ENCODE peak calls at places on chromosomes 3 and 15, in five cellular contexts. U, M, O, Q and V are unnamed samples.

GRCh38 chr15:31367021-31367729 is 40.5 kb downstream of the KLF13 start:
- DNase-seq in U (no peak), O (peak; percentile 73), Q (no peak), M (no peak), V (no peak)

GRCh38 chr3:45679805-45680204 is 9.4 kb upstream of the SACM1L start:
- DNase-seq in O (no peak), U (no peak), M (no peak), Q (no peak), V (no peak)

GRCh38 chr15:55515991-55516776 is 8.2 kb upstream of the DNAAF4 start:
- DNase-seq in O (no peak), M (no peak), U (no peak), Q (no peak), V (no peak)

GRCh38 chr15:78915341-78916087 is 29.3 kb downstream of the CTSH start:
- DNase-seq in U (no peak), Q (no peak), M (peak; percentile 82), O (peak; percentile 83), V (peak; percentile 75)

GRCh38 chr3:118808743-118809142 is 225.9 kb downstream of the IGSF11 start:
- DNase-seq in O (no peak), U (no peak), M (no peak), Q (no peak), V (no peak)

GRCh38 chr15:74855857-74856256 is 12.9 kb upstream of the ULK3 start:
- DNase-seq in U (no peak), Q (no peak), O (no peak), M (no peak), V (no peak)

GRCh38 chr15:28969511-28970085 is 83.8 kb downstream of the APBA2 start:
- DNase-seq in O (no peak), U (no peak), M (no peak), Q (no peak), V (no peak)

GRCh38 chr15:96341465-96342142 is 11.1 kb downstream of the NR2F2 start:
- DNase-seq in M (no peak), Q (no peak), O (peak; percentile 66), U (no peak), V (no peak)

GRCh38 chr3:127817331-127817821 is 4.9 kb downstream of the MGLL start:
- DNase-seq in O (no peak), M (no peak), Q (peak; percentile 85), U (peak; percentile 84), V (no peak)

DNA sequence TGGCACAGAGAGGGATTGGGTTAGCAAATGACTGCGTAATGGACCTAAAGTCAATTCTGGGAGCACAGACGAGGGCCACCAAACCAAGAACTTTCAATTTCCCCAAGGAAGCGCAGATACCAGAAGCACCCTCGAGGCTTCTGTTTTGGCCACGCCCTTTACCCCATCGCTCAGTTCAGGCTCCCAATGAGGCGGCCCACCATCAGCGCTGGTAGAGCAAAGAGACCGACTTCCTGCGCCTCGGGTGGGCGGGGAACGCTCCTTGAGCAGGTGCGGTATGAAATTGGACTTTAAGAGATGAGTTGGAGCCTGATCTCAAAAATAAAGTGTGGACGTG is 603 bp upstream of the SPSB4 start:
- DNase-seq in M (no peak), Q (peak; percentile 6), O (no peak), U (no peak), V (peak; percentile 27)
- H3K4me3 ChIP-seq in M (no peak overlapping the region), Q (peak overlapping the region; percentile 45), O (peak overlapping the region; percentile 49), U (no peak overlapping the region), V (peak overlapping the region; percentile 72)

DNA sequence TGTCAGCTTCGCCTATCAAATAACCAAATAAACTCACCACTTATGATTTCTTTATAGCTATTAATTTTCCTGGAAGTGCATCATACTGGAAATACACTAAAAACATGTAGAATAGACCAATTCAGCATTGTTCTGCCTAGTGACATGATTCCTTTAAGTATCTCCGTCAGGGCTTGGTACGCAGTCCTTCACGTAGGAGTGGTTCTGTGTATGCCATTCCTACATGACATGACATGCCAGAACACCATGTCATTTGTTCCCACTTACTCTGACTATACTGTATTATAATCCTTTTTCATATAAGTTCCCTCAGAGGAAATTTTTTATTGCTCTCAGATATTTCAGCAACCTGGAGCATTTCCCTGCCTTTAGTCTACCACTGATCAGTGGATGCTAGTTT is 230.7 kb upstream of the EPHA3 start:
- DNase-seq in Q (no peak), U (no peak), M (no peak), O (no peak), V (no peak)
- H3K4me1 ChIP-seq in Q (no peaks in the 10 kb centered on the region), U (no peaks in the 10 kb centered on the region), M (no peaks in the 10 kb centered on the region), O (no peaks in the 10 kb centered on the region), V (no peaks in the 10 kb centered on the region)

GRCh38 chr3:177527182-177527581 is 329.9 kb upstream of the TBL1XR1 start:
- DNase-seq in O (no peak), U (no peak), Q (no peak), M (no peak), V (no peak)

GRCh38 chr3:177529071-177529550 is 331.8 kb upstream of the TBL1XR1 start:
- DNase-seq in O (no peak), Q (no peak), M (no peak), U (no peak), V (no peak)

GRCh38 chr3:177530908-177531307 is 333.6 kb upstream of the TBL1XR1 start:
- DNase-seq in U (no peak), Q (no peak), O (no peak), M (no peak), V (no peak)

GRCh38 chr3:177528306-177529070 is 331.2 kb upstream of the TBL1XR1 start:
- DNase-seq in Q (no peak), M (no peak), O (no peak), U (peak; percentile 23), V (no peak)

DNA sequence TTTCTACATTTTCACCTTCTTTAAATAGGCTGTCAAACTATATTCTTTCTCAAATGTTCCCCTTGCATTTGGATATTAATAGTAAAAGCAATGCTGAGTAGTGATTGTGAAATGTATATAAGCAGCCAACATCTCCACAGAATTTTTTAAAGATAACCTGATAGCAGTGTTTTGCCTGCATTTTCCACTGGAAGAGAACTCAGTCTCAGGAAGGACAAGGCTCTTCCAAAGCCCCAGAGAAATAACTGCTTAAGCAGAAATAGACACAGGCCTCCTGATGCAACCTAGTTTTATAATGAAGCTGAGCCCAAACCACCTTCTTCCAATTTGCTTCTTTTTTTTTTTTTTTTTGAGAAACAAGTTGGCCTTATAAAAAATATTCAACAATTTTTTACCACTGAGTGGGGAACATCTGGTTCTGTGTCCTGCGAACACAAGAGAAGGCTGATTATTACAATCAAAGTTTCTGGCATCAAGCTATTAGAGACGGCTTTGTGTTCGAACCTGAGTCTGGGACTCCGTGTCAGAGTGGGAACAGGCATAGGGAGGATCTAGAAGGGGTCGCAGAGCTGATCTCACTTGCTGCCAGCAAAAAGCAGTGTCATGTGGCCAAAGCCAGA is 332.5 kb upstream of the TBL1XR1 start:
- DNase-seq in U (peak; percentile 58), Q (no peak), O (no peak), M (no peak), V (no peak)
- H3K4me3 ChIP-seq in U (no peak overlapping the region), Q (no peak overlapping the region), O (no peak overlapping the region), M (no peak overlapping the region), V (no peak overlapping the region)

DNA sequence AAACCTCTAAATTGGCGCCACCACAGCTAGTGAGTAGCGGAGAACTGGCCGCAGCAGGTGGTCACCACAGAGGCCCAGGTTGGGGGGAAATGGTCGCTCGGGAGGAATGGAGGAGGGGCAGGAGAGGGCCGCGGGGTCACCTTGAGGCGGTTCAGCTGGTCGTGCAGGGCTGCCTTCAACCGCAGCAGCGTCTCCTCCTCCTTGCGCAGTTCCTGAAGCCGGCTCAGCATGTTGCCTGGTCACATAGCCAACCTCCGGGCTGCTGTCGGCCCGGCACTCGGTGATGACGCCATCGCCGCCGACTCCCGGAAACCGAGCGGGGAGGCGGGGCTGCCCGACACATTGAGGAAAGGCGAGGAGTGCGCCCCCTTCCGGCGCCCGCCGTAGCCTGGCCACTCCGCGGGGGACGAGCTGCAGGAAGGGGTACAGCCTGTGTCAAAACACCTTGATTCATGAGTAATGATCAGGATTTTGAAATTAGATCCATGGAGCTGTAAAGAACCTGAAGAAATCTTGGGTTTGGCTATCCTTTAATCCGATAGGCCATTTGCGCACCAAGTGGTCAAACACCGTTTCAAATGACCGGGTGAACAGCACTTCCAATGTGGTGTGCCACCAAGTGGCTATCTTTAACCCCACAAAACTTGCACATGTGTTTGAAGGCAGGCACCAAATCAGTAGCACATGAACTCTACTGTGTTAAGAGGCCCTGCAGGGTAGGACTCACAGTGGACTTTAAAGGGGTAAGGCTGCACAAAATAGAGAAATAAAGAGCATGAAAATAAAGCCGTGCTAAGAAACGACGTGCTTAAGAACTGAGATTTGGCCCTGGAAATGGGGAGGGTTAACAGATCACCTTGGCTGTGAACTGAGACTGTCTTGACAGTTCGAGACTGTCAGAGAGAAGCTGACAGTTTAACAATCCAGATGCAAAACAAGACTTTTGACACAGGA is at the start of gene SNAPC5:
- DNase-seq in O (peak; percentile 97), U (peak; percentile 91), Q (peak; percentile 96), M (peak; percentile 95), V (peak; percentile 98)
- H3K4me1 ChIP-seq in O (peaks cover 8% of the 10 kb centered on the region), U (no peaks in the 10 kb centered on the region), Q (peaks cover 54% of the 10 kb centered on the region), M (peaks cover 5% of the 10 kb centered on the region), V (peaks cover 35% of the 10 kb centered on the region)